ENCODE peak calls at places on chromosomes 5 and 9, in ten cellular contexts. V is foreskin fibroblast, Z is Panc1, R is astrocyte of the spinal cord, F is left ventricle myocardium inferior, H is gastrocnemius medialis, K is cardiac muscle cell, D is choroid plexus epithelial cell, Q is OCI-LY7, T is A549. C is an unnamed sample.
A peak's percentile ranks its signal among the peaks of the same experiment; 100 is the strongest.

GRCh38 chr5:123599171-123599570 is 87.2 kb downstream of the CSNK1G3 start:
- DNase-seq in V (peak; percentile 32), Z (no peak), R (no peak), F (no peak), H (no peak), K (peak; percentile 64), D (peak; percentile 65), Q (no peak), T (no peak), C (no peak)

GRCh38 chr9:5895782-5896181 is 5.1 kb downstream of the MLANA start:
- DNase-seq in V (no peak), Z (no peak), R (no peak), F (no peak), H (peak; percentile 35), K (no peak), D (no peak), Q (no peak), T (no peak), C (no peak)

GRCh38 chr5:109585012-109585599 is 104.6 kb upstream of the MAN2A1 start:
- DNase-seq in V (peak; percentile 10), Z (no peak), R (no peak), F (no peak), H (no peak), K (peak; percentile 81), D (no peak), Q (no peak), T (no peak), C (no peak)

GRCh38 chr5:154087260-154087659 is 48.5 kb downstream of the MFAP3 start:
- DNase-seq in V (no peak), Z (no peak), R (peak; percentile 65), F (no peak), H (no peak), K (no peak), D (peak; percentile 87), Q (no peak), T (no peak), C (no peak)

GRCh38 chr5:127571314-127571713 is 53.9 kb downstream of the PRRC1 start:
- DNase-seq in V (no peak), Z (no peak), R (no peak), F (no peak), H (no peak), K (no peak), D (no peak), Q (no peak), T (no peak), C (no peak)

GRCh38 chr5:36607114-36607561 is 732 bp downstream of the SLC1A3 start:
- DNase-seq in V (peak; percentile 75), Z (no peak), R (peak; percentile 73), F (peak; percentile 42), H (peak; percentile 51), K (peak; percentile 62), D (peak; percentile 58), Q (no peak), T (no peak), C (no peak)

GRCh38 chr9:70159630-70160029 is 99.1 kb upstream of the SMC5 start:
- DNase-seq in V (no peak), Z (no peak), R (peak; percentile 64), F (no peak), H (no peak), K (no peak), D (no peak), Q (no peak), T (no peak), C (no peak)

GRCh38 chr5:149141224-149141956 is at the start of gene ABLIM3:
- DNase-seq in V (peak; percentile 91), Z (no peak), R (peak; percentile 70), F (peak; percentile 75), H (peak; percentile 72), K (peak; percentile 73), D (peak; percentile 69), Q (peak; percentile 47), T (peak; percentile 88), C (no peak)

GRCh38 chr9:88880194-88880593 is 111.1 kb upstream of the S1PR3 start:
- DNase-seq in V (no peak), Z (no peak), R (no peak), F (no peak), H (no peak), K (no peak), D (no peak), Q (no peak), T (no peak), C (no peak)

GRCh38 chr5:66986009-66986408 is 210.6 kb downstream of the CD180 start:
- DNase-seq in V (no peak), Z (no peak), R (no peak), F (no peak), H (no peak), K (no peak), D (no peak), Q (no peak), T (no peak), C (no peak)

DNA sequence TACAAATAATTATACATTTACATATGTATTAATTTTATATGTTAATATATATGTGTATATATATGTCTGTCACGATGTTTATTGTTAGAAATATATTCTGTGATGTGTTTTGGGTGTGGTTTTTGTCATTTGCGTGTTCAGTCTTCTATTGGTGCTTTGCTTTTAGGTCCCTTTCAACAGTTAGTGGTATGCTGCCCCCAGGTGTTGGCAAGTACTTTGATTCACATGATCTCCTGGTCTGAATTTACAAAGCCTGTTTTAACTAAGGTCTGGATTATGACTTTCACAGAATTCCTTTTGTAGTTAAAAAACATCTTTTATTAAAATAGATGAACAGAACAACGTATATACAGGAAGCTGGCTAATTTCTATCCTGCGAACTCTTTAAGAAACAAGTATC is 271.5 kb downstream of the CCDC171 start:
- DNase-seq in V (peak; percentile 56), Z (no peak), R (peak; percentile 62), F (no peak), H (no peak), K (peak; percentile 37), D (peak; percentile 87), Q (peak; percentile 17), T (no peak), C (no peak)
- TF ChIP-seq CTCF in V (no peak), Z (no peak), R (peak; percentile 35), F (no peak), H (no peak), K (no peak), D (peak; percentile 59), Q (peak; percentile 57), T (no peak), C (no peak)

DNA sequence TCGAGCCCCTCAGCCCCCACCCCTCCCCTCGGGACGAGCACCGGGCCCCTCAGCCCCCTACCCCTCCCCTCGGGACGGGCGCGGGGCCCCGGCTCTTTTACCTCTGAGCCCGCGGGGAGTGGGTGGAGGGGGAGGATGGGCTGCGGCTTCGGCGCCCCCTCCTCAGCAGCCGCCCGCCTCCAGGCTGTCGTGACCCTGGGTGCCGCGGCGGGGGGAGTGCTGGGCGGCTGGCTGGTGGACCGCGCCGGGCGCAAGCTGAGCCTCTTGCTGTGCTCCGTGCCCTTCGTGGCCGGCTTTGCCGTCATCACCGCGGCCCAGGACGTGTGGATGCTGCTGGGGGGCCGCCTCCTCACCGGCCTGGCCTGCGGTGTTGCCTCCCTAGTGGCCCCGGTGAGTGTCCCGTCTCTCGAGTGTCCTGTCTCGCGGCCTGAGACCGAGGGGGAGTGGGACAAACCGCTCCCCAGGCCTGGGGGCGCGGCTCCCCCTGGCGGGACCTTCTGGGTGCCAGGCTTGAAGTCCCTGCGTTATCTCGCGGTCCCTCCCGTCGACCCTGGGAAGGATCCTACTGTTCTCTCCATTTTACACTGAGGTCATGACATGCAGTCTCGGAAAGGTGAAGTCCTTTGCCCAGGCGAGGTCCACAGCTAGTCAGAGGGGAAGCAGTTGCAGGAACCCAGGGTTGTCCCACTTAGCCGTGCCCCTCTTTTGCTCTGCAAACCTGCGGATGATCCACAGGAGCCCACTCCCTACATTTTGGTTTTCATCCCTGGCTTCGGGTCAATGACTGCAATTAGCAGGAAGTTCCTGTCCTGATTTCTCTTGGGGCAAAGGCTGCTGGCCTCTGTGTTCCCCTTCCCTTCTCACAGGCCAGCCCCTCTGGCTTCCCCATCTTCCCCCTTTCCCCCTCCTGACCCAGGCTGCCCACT is 1.0 kb downstream of the SLC2A8 start:
- DNase-seq in V (peak; percentile 70), Z (no peak), R (peak; percentile 37), F (peak; percentile 50), H (peak; percentile 48), K (peak; percentile 19), D (peak; percentile 48), Q (peak; percentile 53), T (peak; percentile 63), C (no peak)
- H3K4me3 ChIP-seq in V (peak overlapping the region; percentile 63), Z (peak overlapping the region; percentile 64), R (peak overlapping the region; percentile 57), F (peak overlapping the region; percentile 83), H (peak overlapping the region; percentile 75), K (peak overlapping the region; percentile 71), D (peak overlapping the region; percentile 68), Q (peak overlapping the region; percentile 79), T (peak overlapping the region; percentile 90), C (peak overlapping the region; percentile 67)

GRCh38 chr5:151081426-151082273 is 816 bp upstream of the TNIP1 start:
- DNase-seq in V (peak; percentile 74), Z (no peak), R (no peak), F (no peak), H (no peak), K (peak; percentile 86), D (peak; percentile 79), Q (no peak), T (no peak), C (no peak)

GRCh38 chr5:151080620-151081425 is at the start of gene TNIP1:
- DNase-seq in V (peak; percentile 96), Z (no peak), R (peak; percentile 91), F (peak; percentile 97), H (peak; percentile 94), K (peak; percentile 94), D (peak; percentile 90), Q (peak; percentile 94), T (peak; percentile 88), C (no peak)

GRCh38 chr5:151084363-151084762 is 3.5 kb upstream of the TNIP1 start:
- DNase-seq in V (peak; percentile 30), Z (no peak), R (peak; percentile 6), F (no peak), H (no peak), K (peak; percentile 83), D (no peak), Q (no peak), T (no peak), C (no peak)

GRCh38 chr5:151082976-151083651 is 2.3 kb upstream of the TNIP1 start:
- DNase-seq in V (no peak), Z (no peak), R (no peak), F (no peak), H (peak; percentile 85), K (no peak), D (no peak), Q (peak; percentile 33), T (peak; percentile 73), C (no peak)

DNA sequence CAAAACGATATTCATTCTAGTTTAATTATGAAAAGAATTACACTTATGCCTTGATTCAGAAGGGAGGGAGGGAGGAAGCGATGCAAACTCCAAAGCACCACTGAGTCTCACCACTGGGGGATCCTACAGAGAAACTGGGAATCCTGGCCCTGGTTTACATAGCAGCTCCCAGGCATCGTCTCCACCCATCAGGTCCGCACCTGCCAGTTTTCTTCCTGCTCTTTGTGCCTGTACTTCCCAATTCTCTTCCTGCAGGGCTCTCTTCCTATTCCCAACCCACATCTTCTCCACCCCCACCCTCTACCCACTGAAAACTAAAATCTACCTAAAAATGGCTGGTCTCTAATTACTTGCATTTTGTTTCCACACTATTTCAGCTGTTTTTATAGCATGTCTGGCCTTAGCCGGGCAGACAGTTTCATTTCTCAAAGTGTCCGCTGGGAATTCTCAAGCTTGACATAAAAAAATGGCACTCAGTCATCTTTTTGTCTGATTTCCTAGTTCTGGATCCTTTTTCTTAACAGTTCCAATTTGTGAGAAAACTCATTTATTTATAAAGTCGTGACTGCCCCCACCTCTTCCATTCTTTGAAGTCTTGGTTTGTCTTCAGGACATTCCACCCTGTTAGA is 1.6 kb upstream of the TNIP1 start:
- DNase-seq in V (peak; percentile 46), Z (no peak), R (no peak), F (no peak), H (peak; percentile 62), K (peak; percentile 46), D (peak; percentile 50), Q (no peak), T (peak; percentile 73), C (no peak)
- TF ChIP-seq CTCF in V (no peak), Z (no peak), R (peak; percentile 36), F (peak; percentile 47), H (peak; percentile 43), K (peak; percentile 31), D (peak; percentile 58), Q (peak; percentile 41), T (no peak), C (peak; percentile 52)

GRCh38 chr9:122216798-122217418 is 11.8 kb downstream of the LHX6 start:
- DNase-seq in V (no peak), Z (no peak), R (no peak), F (no peak), H (no peak), K (no peak), D (no peak), Q (no peak), T (no peak), C (no peak)
- H3K4me3 ChIP-seq in V (no peak overlapping the region), Z (no peak overlapping the region), R (no peak overlapping the region), F (no peak overlapping the region), H (no peak overlapping the region), K (no peak overlapping the region), D (no peak overlapping the region), Q (no peak overlapping the region), T (no peak overlapping the region), C (no peak overlapping the region)